ENCODE peak calls at places on chromosomes 11 and 22, in five cellular contexts. M is uterus; D is hepatic stellate cell; B is stimulated activated naive CD4-positive, alpha-beta T cell; J is NCI-H2029. W is an unnamed sample.

GRCh38 chr22:21032037-21032842 is at the start of gene SLC7A4:
- DNase-seq in J (no peak), B (no peak), D (no peak), M (no peak), W (peak)

GRCh38 chr11:77710358-77710757 is 72.8 kb upstream of the CLNS1A start:
- DNase-seq in J (no peak), B (no peak), M (no peak), D (peak), W (no peak)

GRCh38 chr11:130209944-130210854 is 50.6 kb downstream of the ST14 start:
- DNase-seq in B (no peak), D (no peak), J (no peak), M (no peak), W (peak)

GRCh38 chr22:49662681-49663080 is 165.0 kb downstream of the BRD1 start:
- DNase-seq in J (no peak), B (no peak), D (no peak), M (no peak), W (no peak)

GRCh38 chr11:78415338-78415737 is 2.3 kb downstream of the GAB2 start:
- DNase-seq in M (no peak), B (no peak), J (no peak), D (no peak), W (no peak)

GRCh38 chr22:25382762-25383161 is 163.3 kb downstream of the CRYBB2 start:
- DNase-seq in J (no peak), M (no peak), B (no peak), D (no peak), W (no peak)

GRCh38 chr11:106733518-106734162 is 284.6 kb downstream of the GUCY1A2 start:
- DNase-seq in B (no peak), D (no peak), J (no peak), M (no peak), W (no peak)

GRCh38 chr11:70671083-70671482 is 272.8 kb downstream of the CTTN start:
- DNase-seq in M (no peak), D (no peak), B (no peak), J (no peak), W (no peak)

W was measured in adrenal gland.